ENCODE peak calls at places on chromosome 21, in five cellular contexts. N is natural killer cell treated with Interleukin-12 subunit alpha and Interleukin-12 subunit beta and Interleukin-15 and Interleukin-18, amount 100 ng/mL, for 72 hours; H is stimulated activated CD8-positive, alpha-beta memory T cell treated with anti-CD3 and anti-CD28 coated beads, Interleukin-12 subunit alpha, Interleukin-12 subunit beta, amount 100 ng/mL, for 4 hours; W is RPMI7951; D is fibroblast of gingiva. U is an unnamed sample.

GRCh38 chr21:42319368-42319767 is 4.2 kb upstream of the TFF3 start:
- DNase-seq in N (no peak), H (no peak), W (no peak), D (no peak), U (no peak)

GRCh38 chr21:31537872-31538576 is 121.5 kb upstream of the SOD1 start:
- DNase-seq in N (no peak), H (no peak), W (no peak), D (no peak), U (no peak)

GRCh38 chr21:28554660-28555475 is 437.8 kb downstream of the LTN1 start:
- DNase-seq in N (no peak), H (no peak), W (no peak), D (no peak), U (no peak)

GRCh38 chr21:30463713-30464112 is 16.5 kb downstream of the KRTAP19-1 start:
- DNase-seq in N (no peak), H (no peak), W (no peak), D (no peak), U (no peak)

GRCh38 chr21:18545908-18546307 is 142.3 kb upstream of the TMPRSS15 start:
- DNase-seq in N (no peak), H (no peak), W (peak; percentile 19), D (no peak), U (peak; percentile 5)

GRCh38 chr21:40714516-40714915 is 132.4 kb downstream of the DSCAM start:
- DNase-seq in N (no peak), H (no peak), W (no peak), D (no peak), U (no peak)

GRCh38 chr21:39661121-39661520 is 48.4 kb downstream of the B3GALT5 start:
- DNase-seq in N (peak; percentile 23), H (no peak), W (no peak), D (no peak), U (no peak)

GRCh38 chr21:45091540-45092322 is 17.4 kb downstream of the ADARB1 start:
- DNase-seq in N (no peak), H (no peak), W (no peak), D (no peak), U (no peak)

GRCh38 chr21:43692949-43693348 is 26.0 kb upstream of the PDXK start:
- DNase-seq in N (no peak), H (no peak), W (no peak), D (no peak), U (no peak)

GRCh38 chr21:37166733-37167132 is 93.7 kb downstream of the TTC3 start:
- DNase-seq in N (no peak), H (no peak), W (peak; percentile 7), D (no peak), U (no peak)

GRCh38 chr21:42349420-42350075 is 1.2 kb downstream of the TFF2 start:
- DNase-seq in N (no peak), H (no peak), W (no peak), D (no peak), U (no peak)

GRCh38 chr21:37338671-37339526 is 27.7 kb upstream of the DYRK1A start:
- DNase-seq in N (no peak), H (no peak), W (peak; percentile 96), D (peak; percentile 96), U (peak; percentile 72)

GRCh38 chr21:23624281-23624680 is 1983.0 kb downstream of the MRPL39 start:
- DNase-seq in N (no peak), H (no peak), W (no peak), D (no peak), U (no peak)

GRCh38 chr21:17612023-17612564 is 607 bp downstream of the BTG3 start:
- DNase-seq in N (peak; percentile 66), H (peak; percentile 6), W (peak; percentile 36), D (peak; percentile 48), U (no peak)

GRCh38 chr21:27110956-27111355 is 144.1 kb upstream of the ADAMTS5 start:
- DNase-seq in N (no peak), H (no peak), W (no peak), D (no peak), U (no peak)

GRCh38 chr21:25953196-25953595 is 217.4 kb downstream of the APP start:
- DNase-seq in N (no peak), H (no peak), W (no peak), D (no peak), U (no peak)

GRCh38 chr21:45047257-45047656 is 27.1 kb upstream of the ADARB1 start:
- DNase-seq in N (no peak), H (no peak), W (no peak), D (no peak), U (no peak)

GRCh38 chr21:25350056-25350455 is 257.2 kb downstream of the MRPL39 start:
- DNase-seq in N (no peak), H (no peak), W (peak; percentile 28), D (peak; percentile 38), U (peak; percentile 30)

GRCh38 chr21:18041012-18041411 is 203.6 kb upstream of the CHODL start:
- DNase-seq in N (no peak), H (no peak), W (peak; percentile 4), D (peak; percentile 1), U (no peak)

GRCh38 chr21:38221594-38221993 is 35.2 kb upstream of the KCNJ15 start:
- DNase-seq in N (no peak), H (no peak), W (no peak), D (no peak), U (no peak)

GRCh38 chr21:16079830-16080229 is 350.0 kb downstream of the USP25 start:
- DNase-seq in N (no peak), H (no peak), W (no peak), D (peak; percentile 64), U (peak; percentile 14)

GRCh38 chr21:26934383-26934782 is 32.5 kb downstream of the ADAMTS5 start:
- DNase-seq in N (no peak), H (no peak), W (peak; percentile 89), D (no peak), U (no peak)

GRCh38 chr21:45246535-45247320 is 41.0 kb downstream of the POFUT2 start:
- DNase-seq in N (no peak), H (no peak), W (no peak), D (no peak), U (no peak)

GRCh38 chr21:35179990-35180557 is 131.0 kb upstream of the RUNX1 start:
- DNase-seq in N (no peak), H (no peak), W (peak; percentile 93), D (peak; percentile 38), U (peak; percentile 35)

GRCh38 chr21:44050276-44050675 is 38.2 kb downstream of the TRAPPC10 start:
- DNase-seq in N (no peak), H (no peak), W (no peak), D (no peak), U (no peak)

GRCh38 chr21:14645702-14646101 is 99.6 kb upstream of the SAMSN1 start:
- DNase-seq in N (no peak), H (no peak), W (no peak), D (no peak), U (no peak)

GRCh38 chr21:44939532-44940115 is at the start of gene SLX9:
- DNase-seq in N (peak; percentile 92), H (peak; percentile 72), W (peak; percentile 69), D (peak; percentile 74), U (peak; percentile 23)

GRCh38 chr21:35046223-35046690 is 2.8 kb downstream of the RUNX1 start:
- DNase-seq in N (no peak), H (no peak), W (peak; percentile 84), D (no peak), U (no peak)

GRCh38 chr21:39012314-39013230 is 170.7 kb downstream of the PSMG1 start:
- DNase-seq in N (no peak), H (no peak), W (no peak), D (no peak), U (no peak)

GRCh38 chr21:38269567-38269917 is 12.8 kb downstream of the KCNJ15 start:
- DNase-seq in N (no peak), H (no peak), W (peak; percentile 65), D (no peak), U (no peak)

GRCh38 chr21:35046880-35047229 is 2.2 kb downstream of the RUNX1 start:
- DNase-seq in N (no peak), H (no peak), W (peak; percentile 69), D (peak; percentile 72), U (no peak)

GRCh38 chr21:27251752-27252151 is 284.9 kb upstream of the ADAMTS5 start:
- DNase-seq in N (no peak), H (no peak), W (no peak), D (no peak), U (no peak)